ENCODE peak calls at places on chromosome 9, in six cellular contexts. Y, X, C, I, G and P are unnamed samples.

GRCh38 chr9:76369583-76369982 is 24.6 kb downstream of the RFK start:
- DNase-seq in Y (no peak), X (no peak), C (peak; percentile 87), I (no peak), G (peak; percentile 89), P (no peak)

GRCh38 chr9:69970001-69970531 is 73.6 kb upstream of the MAMDC2 start:
- DNase-seq in Y (no peak), X (no peak), C (peak; percentile 10), I (no peak), G (no peak), P (no peak)

GRCh38 chr9:92807757-92808725 is 43.4 kb upstream of the BICD2 start:
- DNase-seq in Y (peak; percentile 30), X (no peak), C (peak; percentile 12), I (no peak), G (no peak), P (no peak)

GRCh38 chr9:99140685-99141314 is 35.9 kb downstream of the TGFBR1 start:
- DNase-seq in Y (peak; percentile 36), X (peak; percentile 41), C (peak; percentile 59), I (no peak), G (peak; percentile 40), P (peak; percentile 88)

GRCh38 chr9:17057729-17058128 is 77.1 kb upstream of the CNTLN start:
- DNase-seq in Y (no peak), X (no peak), C (no peak), I (no peak), G (no peak), P (no peak)

GRCh38 chr9:3906437-3907213 is 380.8 kb upstream of the RFX3 start:
- DNase-seq in Y (no peak), X (no peak), C (peak; percentile 93), I (no peak), G (peak; percentile 49), P (no peak)

GRCh38 chr9:112162644-112163413 is 12.3 kb downstream of the SUSD1 start:
- DNase-seq in Y (no peak), X (no peak), C (no peak), I (no peak), G (no peak), P (no peak)

GRCh38 chr9:34501889-34502425 is 20.8 kb downstream of the ENHO start:
- DNase-seq in Y (no peak), X (no peak), C (peak; percentile 74), I (peak; percentile 27), G (peak; percentile 81), P (peak; percentile 96)

GRCh38 chr9:136052433-136052880 is 42.6 kb downstream of the NACC2 start:
- DNase-seq in Y (no peak), X (no peak), C (peak; percentile 83), I (no peak), G (peak; percentile 75), P (peak; percentile 92)

GRCh38 chr9:126982215-126983002 is 67.8 kb downstream of the RALGPS1 start:
- DNase-seq in Y (no peak), X (no peak), C (no peak), I (no peak), G (no peak), P (no peak)

GRCh38 chr9:115033800-115034199 is 84.2 kb downstream of the TNC start:
- DNase-seq in Y (no peak), X (no peak), C (no peak), I (no peak), G (no peak), P (no peak)

GRCh38 chr9:133950206-133950915 is 41.8 kb downstream of the VAV2 start:
- DNase-seq in Y (no peak), X (peak; percentile 39), C (no peak), I (peak; percentile 25), G (no peak), P (no peak)

GRCh38 chr9:116855881-116856662 is 169.0 kb downstream of the TRIM32 start:
- DNase-seq in Y (no peak), X (no peak), C (no peak), I (no peak), G (no peak), P (no peak)

GRCh38 chr9:91836515-91836914 is 113.5 kb downstream of the ROR2 start:
- DNase-seq in Y (no peak), X (no peak), C (no peak), I (no peak), G (no peak), P (no peak)

GRCh38 chr9:124602204-124602603 is 95.0 kb upstream of the NR5A1 start:
- DNase-seq in Y (no peak), X (no peak), C (peak; percentile 51), I (no peak), G (no peak), P (no peak)

GRCh38 chr9:130770093-130770492 is 65.0 kb upstream of the ABL1 start:
- DNase-seq in Y (no peak), X (no peak), C (no peak), I (no peak), G (no peak), P (no peak)

GRCh38 chr9:20989923-20990341 is 41.5 kb downstream of the HACD4 start:
- DNase-seq in Y (no peak), X (no peak), C (peak; percentile 57), I (peak; percentile 29), G (no peak), P (peak; percentile 64)

GRCh38 chr9:18683312-18683711 is 209.4 kb downstream of the ADAMTSL1 start:
- DNase-seq in Y (no peak), X (no peak), C (no peak), I (no peak), G (no peak), P (no peak)

GRCh38 chr9:131013015-131013755 is 4.2 kb downstream of the LAMC3 start:
- DNase-seq in Y (no peak), X (no peak), C (no peak), I (no peak), G (no peak), P (no peak)

GRCh38 chr9:129336130-129336528 is 158.1 kb upstream of the IER5L start:
- DNase-seq in Y (no peak), X (no peak), C (peak; percentile 61), I (no peak), G (peak; percentile 58), P (no peak)

GRCh38 chr9:69535296-69535832 is 136.8 kb downstream of the APBA1 start:
- DNase-seq in Y (no peak), X (no peak), C (no peak), I (no peak), G (peak; percentile 10), P (no peak)

GRCh38 chr9:86128235-86128822 is 29.0 kb upstream of the GOLM1 start:
- DNase-seq in Y (no peak), X (no peak), C (no peak), I (no peak), G (no peak), P (no peak)

GRCh38 chr9:113602126-113603119 is 138.9 kb downstream of the RGS3 start:
- DNase-seq in Y (peak; percentile 44), X (no peak), C (peak; percentile 84), I (peak; percentile 90), G (no peak), P (no peak)

GRCh38 chr9:118446962-118447490 is 742.8 kb downstream of the TLR4 start:
- DNase-seq in Y (no peak), X (no peak), C (peak; percentile 26), I (no peak), G (no peak), P (no peak)

GRCh38 chr9:121785673-121786542 is 134.5 kb downstream of the DAB2IP start:
- DNase-seq in Y (no peak), X (no peak), C (no peak), I (no peak), G (no peak), P (no peak)

GRCh38 chr9:126783958-126784357 is 20.9 kb upstream of the ZBTB43 start:
- DNase-seq in Y (no peak), X (no peak), C (no peak), I (no peak), G (no peak), P (no peak)

GRCh38 chr9:122403381-122404002 is 32.7 kb downstream of the PTGS1 start:
- DNase-seq in Y (no peak), X (no peak), C (peak; percentile 80), I (no peak), G (no peak), P (no peak)

GRCh38 chr9:112174965-112175795 is at the start of gene SUSD1:
- DNase-seq in Y (peak; percentile 17), X (peak; percentile 46), C (no peak), I (peak; percentile 41), G (peak; percentile 58), P (no peak)

GRCh38 chr9:34568783-34569182 is 20.7 kb downstream of the CNTFR start:
- DNase-seq in Y (no peak), X (no peak), C (no peak), I (no peak), G (no peak), P (no peak)